ENCODE peak calls at places on chromosomes 1 and 21, in eight cellular contexts. E, H, O, A, T, Q, L and P are unnamed samples.

GRCh38 chr1:56844709-56845108 is 9.9 kb upstream of the C8A start:
- DNase-seq in E (no peak), H (no peak), O (no peak), A (no peak), T (no peak), Q (no peak), L (no peak), P (no peak)

GRCh38 chr21:28884481-28884880 is 108.2 kb downstream of the LTN1 start:
- DNase-seq in E (no peak), H (peak; percentile 16), O (no peak), A (no peak), T (no peak), Q (no peak), L (no peak), P (peak; percentile 17)

GRCh38 chr1:211788626-211789025 is 41.9 kb downstream of the LPGAT1 start:
- DNase-seq in E (no peak), H (no peak), O (no peak), A (no peak), T (no peak), Q (no peak), L (no peak), P (no peak)

GRCh38 chr1:116290085-116290670 is 82.9 kb upstream of the ATP1A1 start:
- DNase-seq in E (no peak), H (no peak), O (no peak), A (no peak), T (no peak), Q (no peak), L (no peak), P (no peak)

GRCh38 chr1:93710499-93710898 is 28.9 kb upstream of the BCAR3 start:
- DNase-seq in E (no peak), H (no peak), O (no peak), A (no peak), T (no peak), Q (no peak), L (no peak), P (no peak)

GRCh38 chr1:67524143-67525052 is 94.2 kb upstream of the SERBP1 start:
- DNase-seq in E (no peak), H (peak; percentile 46), O (no peak), A (no peak), T (no peak), Q (peak; percentile 94), L (no peak), P (no peak)

GRCh38 chr1:112618114-112618720 is 724 bp downstream of the ST7L start:
- DNase-seq in E (no peak), H (peak; percentile 17), O (no peak), A (no peak), T (no peak), Q (no peak), L (peak; percentile 11), P (peak; percentile 22)

GRCh38 chr1:169160845-169161511 is 54.5 kb downstream of the ATP1B1 start:
- DNase-seq in E (no peak), H (no peak), O (no peak), A (no peak), T (no peak), Q (no peak), L (no peak), P (no peak)

GRCh38 chr1:178434360-178434759 is 62.4 kb downstream of the CLEC20A start:
- DNase-seq in E (no peak), H (no peak), O (no peak), A (no peak), T (no peak), Q (no peak), L (no peak), P (no peak)

GRCh38 chr1:26530898-26531598 is 1.5 kb downstream of the RPS6KA1 start:
- DNase-seq in E (no peak), H (peak; percentile 43), O (no peak), A (no peak), T (peak; percentile 87), Q (peak; percentile 65), L (no peak), P (peak; percentile 78)